ENCODE peak calls at places on chromosomes 5 and 9, in five cellular contexts. Y, X, B, L and S are unnamed samples.

GRCh38 chr5:30156156-30156555 is 1037.3 kb upstream of the CDH6 start:
- DNase-seq in Y (no peak), X (no peak), B (no peak), L (no peak), S (no peak)

GRCh38 chr5:79186021-79186420 is 49.9 kb upstream of the JMY start:
- DNase-seq in Y (no peak), X (no peak), B (no peak), L (no peak), S (no peak)

GRCh38 chr5:95669540-95669939 is 13.3 kb downstream of the SPATA9 start:
- DNase-seq in Y (no peak), X (peak; percentile 88), B (no peak), L (no peak), S (peak; percentile 77)

GRCh38 chr9:123807241-123807640 is 122.7 kb downstream of the DENND1A start:
- DNase-seq in Y (no peak), X (no peak), B (no peak), L (no peak), S (no peak)

GRCh38 chr5:90902170-90902569 is 343.6 kb downstream of the ADGRV1 start:
- DNase-seq in Y (no peak), X (no peak), B (no peak), L (no peak), S (no peak)

GRCh38 chr5:137440800-137441199 is 58.3 kb downstream of the SPOCK1 start:
- DNase-seq in Y (no peak), X (no peak), B (no peak), L (no peak), S (no peak)

GRCh38 chr5:141811287-141812155 is 66.7 kb downstream of the PCDH1 start:
- DNase-seq in Y (peak; percentile 12), X (no peak), B (no peak), L (peak; percentile 31), S (no peak)

GRCh38 chr9:31030741-31031202 is 1353.7 kb upstream of the ACO1 start:
- DNase-seq in Y (no peak), X (peak; percentile 2), B (no peak), L (no peak), S (no peak)

GRCh38 chr5:176881816-176882565 is 17.2 kb downstream of the HK3 start:
- DNase-seq in Y (no peak), X (peak; percentile 17), B (no peak), L (no peak), S (no peak)

GRCh38 chr5:173441053-173441628 is 112.9 kb upstream of the STC2 start:
- DNase-seq in Y (no peak), X (no peak), B (no peak), L (no peak), S (no peak)

GRCh38 chr9:130325921-130326320 is 60.4 kb downstream of the HMCN2 start:
- DNase-seq in Y (no peak), X (no peak), B (no peak), L (no peak), S (no peak)

GRCh38 chr5:38438757-38439156 is 117.7 kb downstream of the LIFR start:
- DNase-seq in Y (no peak), X (no peak), B (no peak), L (no peak), S (no peak)

GRCh38 chr5:73825736-73826135 is 199.7 kb downstream of the ARHGEF28 start:
- DNase-seq in Y (no peak), X (no peak), B (no peak), L (no peak), S (no peak)

GRCh38 chr9:82891321-82891720 is 171.6 kb downstream of the RASEF start:
- DNase-seq in Y (no peak), X (no peak), B (no peak), L (no peak), S (no peak)

GRCh38 chr9:73038613-73039012 is 85.8 kb upstream of the ALDH1A1 start:
- DNase-seq in Y (no peak), X (peak; percentile 21), B (no peak), L (no peak), S (peak; percentile 16)

GRCh38 chr5:163506726-163507125 is 1.3 kb downstream of the MAT2B start:
- DNase-seq in Y (no peak), X (peak; percentile 55), B (no peak), L (no peak), S (no peak)

GRCh38 chr9:6715755-6716643 is 41.8 kb upstream of the KDM4C start:
- DNase-seq in Y (peak; percentile 65), X (peak; percentile 30), B (peak; percentile 65), L (peak; percentile 83), S (no peak)

GRCh38 chr9:134782921-134783698 is 97.5 kb upstream of the FCN2 start:
- DNase-seq in Y (no peak), X (no peak), B (no peak), L (no peak), S (no peak)

GRCh38 chr5:97751556-97751955 is 568.5 kb upstream of the RIOK2 start:
- DNase-seq in Y (no peak), X (no peak), B (no peak), L (no peak), S (no peak)

GRCh38 chr9:128361981-128362646 is 9.1 kb upstream of the URM1 start:
- DNase-seq in Y (peak; percentile 70), X (peak; percentile 88), B (peak; percentile 57), L (peak; percentile 65), S (peak; percentile 59)

GRCh38 chr9:68599826-68600225 is 59.1 kb upstream of the TMEM252 start:
- DNase-seq in Y (no peak), X (no peak), B (no peak), L (no peak), S (no peak)

GRCh38 chr5:72451771-72452505 is 55.3 kb downstream of the ZNF366 start:
- DNase-seq in Y (no peak), X (no peak), B (no peak), L (no peak), S (peak; percentile 83)

GRCh38 chr9:123695391-123695790 is 234.5 kb downstream of the DENND1A start:
- DNase-seq in Y (no peak), X (no peak), B (no peak), L (no peak), S (no peak)